ENCODE peak calls at places on chromosomes 4 and X, in four cellular contexts. C is transverse colon, Q is tibial nerve, H is stomach. N is an unnamed sample.

GRCh38 chrX:17654116-17654515 is 83.2 kb upstream of the SCML1 start:
- DNase-seq in C (no peak), Q (no peak), H (no peak), N (no peak)

GRCh38 chr4:78056265-78057129 is 626 bp upstream of the FRAS1 start:
- DNase-seq in C (peak; percentile 73), Q (peak; percentile 57), H (peak; percentile 81), N (peak; percentile 93)

GRCh38 chrX:17425151-17425550 is 50.2 kb downstream of the NHS start:
- DNase-seq in C (no peak), Q (no peak), H (no peak), N (no peak)

GRCh38 chr4:73603307-73603710 is 16.9 kb downstream of the RASSF6 start:
- DNase-seq in C (peak; percentile 57), Q (no peak), H (peak; percentile 42), N (no peak)

GRCh38 chr4:146545102-146545501 is 23.4 kb upstream of the SLC10A7 start:
- DNase-seq in C (no peak), Q (no peak), H (no peak), N (no peak)

GRCh38 chrX:152810403-152810802 is 20.2 kb downstream of the CETN2 start:
- DNase-seq in C (no peak), Q (no peak), H (no peak), N (no peak)

GRCh38 chrX:63387411-63387810 is 36.3 kb upstream of the SPIN4 start:
- DNase-seq in C (no peak), Q (no peak), H (no peak), N (no peak)

GRCh38 chrX:70613295-70613694 is 168.7 kb downstream of the DLG3 start:
- DNase-seq in C (no peak), Q (no peak), H (no peak), N (no peak)

GRCh38 chr4:126954537-126955291 is 678.0 kb upstream of the INTU start:
- DNase-seq in C (no peak), Q (no peak), H (no peak), N (no peak)

GRCh38 chr4:29970626-29971025 is 749.5 kb upstream of the PCDH7 start:
- DNase-seq in C (no peak), Q (no peak), H (no peak), N (no peak)

GRCh38 chr4:30641345-30641744 is 78.8 kb upstream of the PCDH7 start:
- DNase-seq in C (no peak), Q (no peak), H (no peak), N (no peak)

GRCh38 chr4:141153751-141154510 is 20.7 kb upstream of the RNF150 start:
- DNase-seq in C (no peak), Q (no peak), H (no peak), N (no peak)

GRCh38 chrX:47662144-47662657 is 3.2 kb upstream of the UXT start:
- DNase-seq in C (no peak), Q (no peak), H (no peak), N (no peak)

GRCh38 chr4:148782284-148782683 is 340.1 kb upstream of the NR3C2 start:
- DNase-seq in C (no peak), Q (no peak), H (peak; percentile 31), N (no peak)

GRCh38 chrX:137212078-137212632 is 178.4 kb upstream of the GPR101 start:
- DNase-seq in C (no peak), Q (no peak), H (no peak), N (no peak)

GRCh38 chr4:164509951-164510350 is 244.0 kb upstream of the SMIM31 start:
- DNase-seq in C (no peak), Q (no peak), H (no peak), N (no peak)

GRCh38 chr4:140049024-140049923 is 104.7 kb downstream of the MAML3 start:
- DNase-seq in C (peak; percentile 64), Q (no peak), H (peak; percentile 49), N (no peak)

GRCh38 chr4:118343501-118343900 is 9.3 kb downstream of the PRSS12 start:
- DNase-seq in C (no peak), Q (no peak), H (no peak), N (no peak)

GRCh38 chrX:139120760-139121159 is 409.2 kb upstream of the FGF13 start:
- DNase-seq in C (no peak), Q (no peak), H (no peak), N (no peak)

GRCh38 chrX:118523920-118524319 is 28.3 kb downstream of the DOCK11 start:
- DNase-seq in C (no peak), Q (no peak), H (no peak), N (no peak)

GRCh38 chr4:69322055-69322454 is 41.8 kb downstream of the UGT2B28 start:
- DNase-seq in C (no peak), Q (no peak), H (no peak), N (no peak)

GRCh38 chr4:26288308-26288982 is 32.4 kb upstream of the RBPJ start:
- DNase-seq in C (no peak), Q (no peak), H (no peak), N (no peak)

GRCh38 chr4:153222162-153222789 is 18.0 kb downstream of the TRIM2 start:
- DNase-seq in C (peak; percentile 64), Q (peak; percentile 20), H (peak; percentile 64), N (peak; percentile 48)

GRCh38 chr4:144421839-144422565 is 224.0 kb upstream of the HHIP start:
- DNase-seq in C (no peak), Q (no peak), H (no peak), N (no peak)

GRCh38 chrX:150256297-150256650 is 106.8 kb upstream of the MAMLD1 start:
- DNase-seq in C (no peak), Q (no peak), H (no peak), N (no peak)

GRCh38 chr4:8419222-8420041 is 21.1 kb downstream of the ACOX3 start:
- DNase-seq in C (no peak), Q (no peak), H (no peak), N (no peak)

GRCh38 chrX:107826286-107827136 is 845 bp downstream of the MID2 start:
- DNase-seq in C (peak; percentile 14), Q (peak; percentile 13), H (peak; percentile 34), N (no peak)

GRCh38 chrX:147550217-147550616 is 361.5 kb upstream of the FMR1 start:
- DNase-seq in C (no peak), Q (no peak), H (no peak), N (no peak)

GRCh38 chr4:1136028-1136427 is 22.7 kb upstream of the RNF212 start:
- DNase-seq in C (peak; percentile 50), Q (no peak), H (no peak), N (peak; percentile 69)

GRCh38 chr4:1137850-1138249 is 24.5 kb upstream of the RNF212 start:
- DNase-seq in C (no peak), Q (no peak), H (no peak), N (no peak)

GRCh38 chr4:1133033-1133432 is 19.7 kb upstream of the RNF212 start:
- DNase-seq in C (no peak), Q (no peak), H (no peak), N (peak; percentile 40)

DNA sequence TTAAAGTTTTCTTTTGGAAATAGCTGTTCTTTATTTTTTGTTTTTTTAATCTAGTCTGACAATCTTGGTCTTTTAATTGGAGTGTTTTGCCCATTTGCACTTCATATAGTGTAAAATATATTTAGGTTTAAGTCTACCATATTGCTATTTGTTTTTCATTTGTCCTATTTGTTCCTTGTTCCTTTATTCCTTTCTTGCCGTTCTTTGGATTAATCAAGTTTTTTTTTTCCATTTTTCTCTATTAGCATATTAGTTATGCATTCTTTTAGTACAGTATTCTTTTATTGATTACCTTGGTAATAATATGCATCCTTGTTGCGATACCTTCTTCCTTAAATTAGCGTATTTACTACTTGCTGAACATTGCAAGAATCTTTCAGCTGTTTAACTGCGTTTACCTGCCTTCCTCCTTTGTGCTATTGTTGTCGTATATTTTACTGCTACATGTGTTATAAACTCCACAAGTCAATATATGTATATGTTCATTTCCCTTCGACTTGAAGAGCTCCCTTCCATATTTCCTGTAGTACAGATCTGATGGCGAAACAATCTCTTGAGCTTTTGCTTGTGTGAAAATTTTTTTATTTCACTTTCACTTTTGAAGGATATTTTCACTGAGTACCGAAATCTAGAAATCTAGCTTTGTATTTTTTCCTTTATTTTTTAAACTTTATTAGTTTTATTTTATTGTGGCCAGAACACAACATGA is 23.9 kb upstream of the RNF212 start:
- DNase-seq in C (no peak), Q (no peak), H (no peak), N (no peak)
- H3K4me3 ChIP-seq in C (no peak overlapping the region), Q (peak overlapping the region; percentile 6), H (peak overlapping the region; percentile 13), N (no peak overlapping the region)

GRCh38 chr4:1795304-1796195 is 2.5 kb downstream of the FGFR3 start:
- DNase-seq in C (peak; percentile 77), Q (no peak), H (peak; percentile 48), N (no peak)

GRCh38 chr4:1796486-1797204 is 3.6 kb downstream of the FGFR3 start:
- DNase-seq in C (no peak), Q (no peak), H (no peak), N (no peak)

GRCh38 chr4:1793940-1794808 is 1.1 kb downstream of the FGFR3 start:
- DNase-seq in C (no peak), Q (no peak), H (no peak), N (no peak)

GRCh38 chr4:1793496-1793840 is 375 bp downstream of the FGFR3 start:
- DNase-seq in C (peak; percentile 65), Q (no peak), H (peak; percentile 58), N (no peak)

GRCh38 chr4:1794809-1795303 is 1.8 kb downstream of the FGFR3 start:
- DNase-seq in C (no peak), Q (no peak), H (no peak), N (no peak)
- TF ChIP-seq POLR2A in C (no peak), Q (no peak), H (no peak), N (no peak)

DNA sequence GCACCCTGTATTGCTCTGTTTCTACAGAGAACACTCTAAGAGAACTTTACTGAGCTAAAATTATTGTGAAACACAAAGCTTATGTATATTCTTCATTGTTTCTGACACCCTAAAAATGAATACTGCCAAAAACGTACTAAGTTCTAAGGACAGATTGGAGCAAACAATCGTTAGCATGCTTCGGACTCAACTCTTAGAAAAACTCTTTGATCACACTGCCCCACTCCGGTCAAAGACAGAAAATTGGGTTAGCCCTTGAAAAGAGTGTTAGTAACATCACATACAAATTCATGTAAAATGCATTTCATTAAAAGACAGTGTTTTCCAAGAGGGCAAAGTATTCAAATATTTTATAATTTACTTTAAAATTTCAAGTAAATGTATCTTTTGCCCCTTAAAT is 177.4 kb downstream of the DCHS2 start:
- DNase-seq in C (no peak), Q (no peak), H (no peak), N (no peak)
- TF ChIP-seq CTCF in C (no peak), Q (no peak), H (no peak), N (no peak)

GRCh38 chr4:17811078-17811603 is 362 bp downstream of the NCAPG start:
- DNase-seq in C (peak; percentile 18), Q (no peak), H (no peak), N (peak; percentile 85)

GRCh38 chr4:17814140-17814539 is 3.4 kb downstream of the NCAPG start:
- DNase-seq in C (no peak), Q (no peak), H (no peak), N (no peak)

GRCh38 chr4:17812125-17812524 is 1.3 kb downstream of the NCAPG start:
- DNase-seq in C (no peak), Q (no peak), H (no peak), N (no peak)

GRCh38 chr4:17810260-17811077 is at the start of the genes DCAF16 and NCAPG:
- DNase-seq in C (peak; percentile 100), Q (peak; percentile 98), H (peak; percentile 100), N (peak; percentile 100)

GRCh38 chr4:17812801-17813200 is 2.0 kb downstream of the NCAPG start:
- DNase-seq in C (no peak), Q (no peak), H (no peak), N (no peak)
- H3K4me3 ChIP-seq in C (no peak overlapping the region), Q (no peak overlapping the region), H (no peak overlapping the region), N (no peak overlapping the region)

N was measured in lower leg skin.